ENCODE peak calls at places on chromosomes 11 and 22, in five cellular contexts. P is dorsolateral prefrontal cortex, I is astrocyte of the spinal cord, B is cardiac fibroblast, C is adipocyte. H is an unnamed sample.

GRCh38 chr11:116282481-116282880 is 490.3 kb downstream of the BUD13 start:
- DNase-seq in P (no peak), I (no peak), B (no peak), C (no peak), H (no peak)

GRCh38 chr22:29664731-29665130 is 55.1 kb upstream of the CABP7 start:
- DNase-seq in P (no peak), I (peak; percentile 37), B (no peak), C (no peak), H (no peak)

GRCh38 chr22:32628626-32629587 is 154.3 kb downstream of the FBXO7 start:
- DNase-seq in P (no peak), I (no peak), B (peak; percentile 38), C (peak; percentile 93), H (peak; percentile 76)

GRCh38 chr11:45527898-45528297 is 137.5 kb downstream of the CHST1 start:
- DNase-seq in P (no peak), I (no peak), B (peak; percentile 50), C (no peak), H (no peak)

GRCh38 chr11:109783842-109784241 is 309.4 kb upstream of the ZC3H12C start:
- DNase-seq in P (no peak), I (no peak), B (no peak), C (no peak), H (no peak)

GRCh38 chr11:71080239-71081097 is 171.9 kb downstream of the SHANK2 start:
- DNase-seq in P (peak; percentile 84), I (peak; percentile 58), B (peak; percentile 77), C (peak; percentile 78), H (peak; percentile 3)

GRCh38 chr11:134552749-134553148 is 140.7 kb upstream of the B3GAT1 start:
- DNase-seq in P (no peak), I (no peak), B (no peak), C (no peak), H (no peak)

GRCh38 chr22:26763633-26764295 is 106.4 kb downstream of the MIAT start:
- DNase-seq in P (no peak), I (no peak), B (peak; percentile 43), C (peak; percentile 52), H (no peak)

GRCh38 chr11:2137202-2138071 is 1.8 kb downstream of the IGF2 start:
- DNase-seq in P (no peak), I (peak; percentile 83), B (peak; percentile 69), C (peak; percentile 97), H (no peak)

GRCh38 chr11:74321487-74322188 is 10.2 kb upstream of the P4HA3 start:
- DNase-seq in P (no peak), I (peak; percentile 70), B (peak; percentile 74), C (peak; percentile 62), H (no peak)

GRCh38 chr11:103215812-103216211 is 106.6 kb downstream of the DYNC2H1 start:
- DNase-seq in P (no peak), I (no peak), B (no peak), C (peak; percentile 34), H (no peak)

GRCh38 chr11:94796863-94797262 is 28.7 kb downstream of the AMOTL1 start:
- DNase-seq in P (no peak), I (no peak), B (no peak), C (no peak), H (no peak)

GRCh38 chr11:68840661-68841653 is 759 bp downstream of the CPT1A start:
- DNase-seq in P (no peak), I (peak; percentile 34), B (peak; percentile 62), C (peak; percentile 70), H (no peak)

GRCh38 chr11:128908391-128909246 is 17.5 kb downstream of the KCNJ5 start:
- DNase-seq in P (peak; percentile 71), I (peak; percentile 48), B (peak; percentile 67), C (peak; percentile 81), H (no peak)

GRCh38 chr11:58394195-58394594 is 12.5 kb downstream of the OR5B3 start:
- DNase-seq in P (no peak), I (peak; percentile 50), B (peak; percentile 58), C (peak; percentile 68), H (peak; percentile 7)

GRCh38 chr22:48605856-48606255 is 1221.8 kb downstream of the BRD1 start:
- DNase-seq in P (no peak), I (no peak), B (no peak), C (no peak), H (no peak)

GRCh38 chr22:29621761-29622526 is 18.5 kb downstream of the NF2 start:
- DNase-seq in P (no peak), I (peak; percentile 94), B (peak; percentile 78), C (peak; percentile 95), H (peak; percentile 84)

GRCh38 chr11:9957072-9957471 is 293.2 kb downstream of the SWAP70 start:
- DNase-seq in P (no peak), I (no peak), B (no peak), C (no peak), H (no peak)

GRCh38 chr11:115787302-115787701 is 283.1 kb upstream of the CADM1 start:
- DNase-seq in P (no peak), I (no peak), B (no peak), C (no peak), H (no peak)

GRCh38 chr11:21561589-21561988 is 631.3 kb upstream of the ANO5 start:
- DNase-seq in P (no peak), I (no peak), B (no peak), C (no peak), H (no peak)

GRCh38 chr11:44773351-44773965 is 46.7 kb downstream of the TSPAN18 start:
- DNase-seq in P (no peak), I (no peak), B (no peak), C (no peak), H (no peak)

GRCh38 chr11:33881651-33882279 is 10.1 kb downstream of the LMO2 start:
- DNase-seq in P (no peak), I (no peak), B (no peak), C (no peak), H (no peak)

GRCh38 chr11:44858796-44859527 is 91.7 kb downstream of the TP53I11 start:
- DNase-seq in P (no peak), I (no peak), B (peak; percentile 10), C (no peak), H (no peak)

GRCh38 chr11:87290304-87290922 is 252.7 kb downstream of the TMEM135 start:
- DNase-seq in P (no peak), I (peak; percentile 67), B (peak; percentile 79), C (peak; percentile 90), H (peak; percentile 19)

GRCh38 chr11:122981388-122982264 is at the start of gene BSX:
- DNase-seq in P (no peak), I (peak; percentile 47), B (peak; percentile 61), C (peak; percentile 70), H (no peak)

GRCh38 chr11:113241190-113242051 is 73.0 kb upstream of the TTC12 start:
- DNase-seq in P (no peak), I (peak; percentile 20), B (no peak), C (peak; percentile 22), H (no peak)

GRCh38 chr11:132111781-132112380 is 741.5 kb downstream of the NTM start:
- DNase-seq in P (no peak), I (peak; percentile 94), B (peak; percentile 95), C (peak; percentile 89), H (peak; percentile 67)

GRCh38 chr11:66617148-66617814 is 851 bp downstream of the RBM14 start:
- DNase-seq in P (no peak), I (no peak), B (no peak), C (peak; percentile 79), H (no peak)

GRCh38 chr22:20903093-20903492 is 14.1 kb upstream of the CRKL start:
- DNase-seq in P (no peak), I (no peak), B (no peak), C (no peak), H (no peak)

DNA sequence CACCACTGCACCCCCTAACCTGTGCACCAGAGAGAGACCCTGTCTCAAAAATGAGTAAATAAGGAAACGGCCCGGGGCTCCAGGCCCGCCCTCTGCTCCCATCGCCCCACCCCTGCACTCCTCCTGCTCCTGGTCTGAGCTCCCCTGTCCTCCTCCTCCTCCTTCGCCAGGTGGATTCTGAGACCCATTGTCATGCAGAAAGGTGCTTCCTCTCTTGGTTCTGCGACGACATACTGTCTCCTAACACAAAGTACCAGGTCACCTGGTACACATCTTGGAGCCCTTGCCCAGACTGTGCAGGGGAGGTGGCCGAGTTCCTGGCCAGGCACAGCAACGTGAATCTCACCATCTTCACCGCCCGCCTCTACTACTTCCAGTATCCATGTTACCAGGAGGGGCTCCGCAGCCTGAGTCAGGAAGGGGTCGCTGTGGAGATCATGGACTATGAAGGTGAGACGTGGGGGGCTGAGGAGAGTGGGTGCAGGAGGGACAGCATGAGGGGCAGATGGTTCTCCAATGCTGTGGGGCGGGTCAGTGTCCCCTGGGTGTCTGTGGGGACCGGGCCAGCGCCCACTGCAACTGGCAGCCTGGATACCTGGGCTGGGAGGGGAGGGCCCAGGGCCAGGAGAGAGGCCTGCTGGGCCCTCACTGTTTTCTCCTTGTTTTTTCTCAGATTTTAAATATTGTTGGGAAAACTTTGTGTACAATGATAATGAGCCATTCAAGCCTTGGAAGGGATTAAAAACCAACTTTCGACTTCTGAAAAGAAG is 3.1 kb upstream of the APOBEC3D start:
- DNase-seq in P (no peak), I (no peak), B (no peak), C (no peak), H (no peak)
- H3K4me3 ChIP-seq in P (no peak overlapping the region), I (no peak overlapping the region), B (no peak overlapping the region), C (no peak overlapping the region), H (no peak overlapping the region)

DNA sequence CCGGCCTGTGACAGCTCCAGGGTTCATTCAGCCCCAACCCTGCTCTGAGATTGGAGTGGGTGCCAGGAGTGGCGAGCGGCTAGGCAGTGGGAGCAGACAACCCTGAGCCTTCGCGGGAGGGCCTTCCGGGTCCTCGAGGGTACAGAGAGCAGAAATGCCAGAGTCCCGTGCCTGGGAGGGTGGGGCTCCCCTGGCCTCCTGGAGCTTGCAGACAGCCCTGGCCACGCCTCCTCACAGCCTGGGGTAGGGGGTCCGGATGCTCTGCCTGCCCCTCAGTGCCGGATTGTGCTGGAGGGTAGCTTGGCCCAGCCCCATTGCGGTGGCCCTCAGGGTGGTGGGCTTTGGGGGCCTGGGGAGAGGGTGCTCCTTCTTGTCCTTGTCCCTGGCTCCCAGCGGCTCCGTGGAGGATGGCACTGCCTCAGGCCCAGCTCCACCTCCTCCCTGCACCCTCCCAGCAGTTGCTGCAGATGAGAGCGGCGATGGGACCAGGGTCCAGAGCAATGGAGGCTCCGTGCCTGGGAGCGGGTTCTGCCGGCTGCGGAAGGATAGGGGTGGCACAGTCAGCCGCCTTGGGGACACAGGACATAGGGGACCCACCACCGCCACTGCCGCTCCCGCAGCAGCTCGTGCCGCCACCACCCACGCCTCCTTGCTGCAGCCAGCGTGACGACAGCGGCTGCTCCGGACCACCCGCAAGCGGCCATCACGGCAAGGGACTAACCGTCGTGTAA is 34.9 kb upstream of the OR10G7 start:
- DNase-seq in P (peak; percentile 59), I (no peak), B (no peak), C (peak; percentile 26), H (no peak)
- H3K4me3 ChIP-seq in P (peak overlapping the region; percentile 39), I (peak overlapping the region; percentile 49), B (peak overlapping the region; percentile 60), C (peak overlapping the region; percentile 79), H (peak overlapping the region; percentile 55)

GRCh38 chr11:63915961-63916836 is 765 bp downstream of the RCOR2 start:
- DNase-seq in P (no peak), I (no peak), B (no peak), C (peak; percentile 42), H (no peak)
- H3K4me3 ChIP-seq in P (peak overlapping the region; percentile 47), I (peak overlapping the region; percentile 46), B (peak overlapping the region; percentile 54), C (peak overlapping the region; percentile 76), H (peak overlapping the region; percentile 57)

GRCh38 chr22:42932197-42932519 is 75.1 kb upstream of the ARFGAP3 start:
- DNase-seq in P (no peak), I (no peak), B (no peak), C (no peak), H (no peak)

GRCh38 chr22:42931421-42932196 is 74.5 kb upstream of the ARFGAP3 start:
- DNase-seq in P (no peak), I (no peak), B (peak; percentile 69), C (no peak), H (no peak)

GRCh38 chr22:42933783-42934144 is 76.7 kb upstream of the ARFGAP3 start:
- DNase-seq in P (no peak), I (peak; percentile 97), B (peak; percentile 96), C (peak; percentile 95), H (peak; percentile 93)

GRCh38 chr22:42934338-42934737 is 77.3 kb upstream of the ARFGAP3 start:
- DNase-seq in P (no peak), I (no peak), B (no peak), C (no peak), H (no peak)

GRCh38 chr22:42932857-42933782 is 76.0 kb upstream of the ARFGAP3 start:
- DNase-seq in P (no peak), I (no peak), B (no peak), C (no peak), H (no peak)
- H3K4me3 ChIP-seq in P (no peak overlapping the region), I (no peak overlapping the region), B (peak overlapping the region; percentile 24), C (peak overlapping the region; percentile 73), H (peak overlapping the region; percentile 19)

H was measured in AG04449.